ENCODE peak calls at places on chromosomes 13 and 19, in four cellular contexts. V is H1, Z is GM12892, F is GM12878. H is an unnamed sample.
A peak's percentile ranks its signal among the peaks of the same experiment; 100 is the strongest.

GRCh38 chr13:97231118-97231831 is 9.1 kb downstream of the MBNL2 start:
- DNase-seq in V (no peak), Z (no peak), F (no peak), H (no peak)

GRCh38 chr19:47035495-47036232 is 12.8 kb downstream of the TMEM160 start:
- DNase-seq in V (peak; percentile 100), Z (peak; percentile 98), F (peak; percentile 77), H (peak; percentile 96)

GRCh38 chr19:7394728-7395359 is 46.1 kb downstream of the ARHGEF18 start:
- DNase-seq in V (peak; percentile 99), Z (peak; percentile 96), F (peak; percentile 80), H (peak; percentile 94)

GRCh38 chr19:4154571-4155312 is 1.3 kb downstream of the CREB3L3 start:
- DNase-seq in V (no peak), Z (no peak), F (no peak), H (no peak)

GRCh38 chr13:35164324-35164932 is 222.4 kb downstream of the NBEA start:
- DNase-seq in V (no peak), Z (no peak), F (peak; percentile 40), H (no peak)

GRCh38 chr13:102597029-102598015 is 536 bp downstream of the TPP2 start:
- DNase-seq in V (no peak), Z (peak; percentile 22), F (no peak), H (no peak)

GRCh38 chr19:29672933-29673336 is 7.7 kb downstream of the PLEKHF1 start:
- DNase-seq in V (no peak), Z (peak; percentile 68), F (peak; percentile 69), H (no peak)

GRCh38 chr13:59744747-59745394 is 418.9 kb downstream of the DIAPH3 start:
- DNase-seq in V (no peak), Z (no peak), F (no peak), H (no peak)

GRCh38 chr19:38737921-38738731 is 6.1 kb downstream of the CAPN12 start:
- DNase-seq in V (no peak), Z (no peak), F (no peak), H (no peak)

GRCh38 chr19:44260695-44261446 is 1.2 kb downstream of the ZNF233 start:
- DNase-seq in V (no peak), Z (no peak), F (no peak), H (no peak)

GRCh38 chr13:50131998-50132936 is 117.0 kb downstream of the KCNRG start:
- DNase-seq in V (no peak), Z (no peak), F (no peak), H (no peak)

GRCh38 chr13:29693297-29693945 is 97.9 kb upstream of the SLC7A1 start:
- DNase-seq in V (no peak), Z (no peak), F (no peak), H (no peak)

DNA sequence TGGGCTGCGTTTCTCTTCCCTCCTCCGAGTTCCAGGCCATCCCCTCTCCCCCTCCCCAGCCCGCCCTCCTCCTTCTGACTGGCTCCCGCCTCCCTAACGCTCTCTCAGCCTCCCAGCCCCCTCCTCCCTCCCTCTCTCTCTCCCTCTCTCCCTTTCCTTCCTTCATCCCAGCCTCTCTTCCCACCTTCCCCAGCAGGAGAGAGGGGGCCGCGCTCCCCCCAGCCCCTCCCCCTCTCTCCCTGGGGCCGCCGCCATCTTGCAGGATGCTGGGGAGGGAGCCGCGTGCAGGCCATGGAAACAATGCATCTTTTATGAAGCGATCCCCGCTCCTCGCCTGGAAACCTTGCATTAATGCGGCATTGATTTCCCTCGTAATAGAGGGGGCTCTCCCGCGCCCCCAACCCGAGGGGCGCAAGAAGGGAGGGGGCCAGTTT is 42.6 kb upstream of the ADGRL1 start:
- DNase-seq in V (no peak), Z (no peak), F (no peak), H (no peak)
- TF ChIP-seq TAF1 in V (no peak), Z (no peak), F (peak; percentile 43), H (peak; percentile 8)

GRCh38 chr19:48321372-48321621 is 4.1 kb upstream of the EMP3 start:
- DNase-seq in V (no peak), Z (no peak), F (peak; percentile 85), H (peak; percentile 97)
- TF ChIP-seq POLR2A in V (no peak), Z (no peak), F (peak; percentile 66), H (no peak)

GRCh38 chr13:99698010-99698815 is 196.9 kb downstream of the TM9SF2 start:
- DNase-seq in V (no peak), Z (no peak), F (no peak), H (no peak)
- TF ChIP-seq TAF1 in V (no peak), Z (no peak), F (no peak), H (no peak)

DNA sequence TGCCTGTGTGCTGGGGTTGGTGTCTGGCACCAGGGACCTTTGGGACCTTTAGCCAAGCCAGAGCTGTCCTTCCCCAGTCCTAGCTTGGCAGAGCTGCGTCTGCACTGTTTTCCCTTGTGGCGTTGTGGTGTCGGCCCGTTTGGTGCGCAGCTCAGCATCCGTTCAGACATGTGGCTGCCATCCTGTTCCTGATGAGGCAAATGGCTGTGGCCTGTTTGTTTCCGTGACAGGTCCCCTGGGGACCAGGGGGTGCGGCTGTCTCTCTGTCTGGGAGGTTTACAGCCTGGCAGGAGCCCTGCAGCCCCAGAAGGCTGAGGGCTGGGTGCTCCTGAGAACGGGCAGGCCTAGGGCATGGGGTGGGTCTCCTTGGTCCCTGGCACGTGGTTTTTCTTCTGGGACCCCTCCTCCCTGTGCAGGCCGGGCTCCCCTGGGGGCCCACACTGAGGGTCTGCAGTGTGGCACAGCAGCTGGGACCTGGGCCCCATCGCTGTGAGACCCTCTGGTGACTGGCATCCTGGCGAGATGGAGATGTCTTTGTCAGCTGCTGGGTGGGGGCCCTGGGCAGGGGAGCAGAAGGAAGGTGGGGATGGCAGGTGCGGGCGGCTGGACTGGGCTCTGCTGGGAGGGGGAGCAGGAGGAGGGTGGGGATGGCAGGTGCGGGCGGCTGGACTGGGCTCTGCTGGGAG is 4.0 kb downstream of the SPPL2B start:
- DNase-seq in V (no peak), Z (peak; percentile 69), F (peak; percentile 56), H (peak; percentile 77)
- TF ChIP-seq POLR2A in V (no peak), Z (peak; percentile 61), F (peak; percentile 48), H (no peak)

GRCh38 chr19:42276821-42277220 is 7.8 kb downstream of the CIC start:
- DNase-seq in V (no peak), Z (no peak), F (no peak), H (no peak)
- TF ChIP-seq TAF1 in V (no peak), Z (no peak), F (no peak), H (no peak)

GRCh38 chr13:105527127-105527526 is 1008.3 kb downstream of the EFNB2 start:
- DNase-seq in V (no peak), Z (no peak), F (no peak), H (no peak)

DNA sequence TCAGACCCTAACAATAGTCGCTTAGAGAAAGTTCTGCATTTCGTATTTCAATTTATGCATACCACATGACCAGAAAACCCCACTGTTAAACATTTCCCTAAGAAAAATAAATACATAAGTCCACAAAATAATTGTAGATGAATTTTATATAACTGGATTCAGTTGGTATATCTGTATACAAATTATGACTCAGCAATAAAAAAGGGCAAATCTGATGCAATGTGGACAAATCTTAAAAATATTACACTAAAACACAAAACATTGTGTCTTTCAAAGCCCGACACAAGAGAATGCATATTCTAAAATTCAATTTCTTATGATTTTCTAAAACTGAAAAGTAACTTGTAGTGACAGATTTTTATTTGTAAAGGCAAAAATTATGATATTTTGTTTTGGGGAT is 1005.0 kb downstream of the EFNB2 start:
- DNase-seq in V (no peak), Z (no peak), F (no peak), H (no peak)
- TF ChIP-seq POLR2A in V (no peak), Z (no peak), F (no peak), H (no peak)